ENCODE peak calls at places on chromosomes 1 and 21, in seven cellular contexts. M, F, T, U, W, P and V are unnamed samples.

GRCh38 chr1:156025873-156026272 is 5.1 kb upstream of the SSR2 start:
- DNase-seq in M (peak; percentile 37), F (no peak), T (peak; percentile 64), U (peak; percentile 36), W (no peak), P (no peak), V (peak; percentile 17)

GRCh38 chr1:160058087-160058486 is 11.9 kb downstream of the KCNJ10 start:
- DNase-seq in M (no peak), F (no peak), T (no peak), U (no peak), W (no peak), P (no peak), V (no peak)

GRCh38 chr1:210541680-210542358 is 213.1 kb downstream of the HHAT start:
- DNase-seq in M (no peak), F (no peak), T (no peak), U (peak; percentile 47), W (no peak), P (no peak), V (no peak)

GRCh38 chr1:180975551-180975950 is 47.1 kb downstream of the STX6 start:
- DNase-seq in M (no peak), F (no peak), T (no peak), U (no peak), W (no peak), P (no peak), V (no peak)

GRCh38 chr1:116495534-116495933 is 75.3 kb downstream of the CD58 start:
- DNase-seq in M (no peak), F (no peak), T (no peak), U (peak; percentile 57), W (no peak), P (peak; percentile 75), V (no peak)

GRCh38 chr21:33261635-33262034 is 4.5 kb upstream of the IL10RB start:
- DNase-seq in M (no peak), F (peak; percentile 74), T (no peak), U (peak; percentile 67), W (no peak), P (no peak), V (peak; percentile 52)

GRCh38 chr1:205515781-205516253 is 11.3 kb downstream of the CDK18 start:
- DNase-seq in M (no peak), F (no peak), T (no peak), U (no peak), W (no peak), P (no peak), V (no peak)

GRCh38 chr1:201023517-201023902 is at the start of gene KIF21B:
- DNase-seq in M (peak; percentile 90), F (peak; percentile 95), T (peak; percentile 87), U (peak; percentile 50), W (no peak), P (peak; percentile 90), V (peak; percentile 72)

GRCh38 chr1:2391034-2391384 is 345 bp downstream of the MORN1 start:
- DNase-seq in M (no peak), F (peak; percentile 20), T (no peak), U (peak; percentile 25), W (no peak), P (no peak), V (no peak)

GRCh38 chr1:35931424-35932157 is 686 bp downstream of the AGO3 start:
- DNase-seq in M (no peak), F (peak; percentile 28), T (no peak), U (peak; percentile 8), W (no peak), P (peak; percentile 62), V (peak; percentile 17)

GRCh38 chr1:30083800-30084464 is 639.5 kb downstream of the MATN1 start:
- DNase-seq in M (no peak), F (no peak), T (no peak), U (peak; percentile 89), W (peak; percentile 61), P (no peak), V (no peak)

GRCh38 chr1:211305044-211305443 is 21.6 kb upstream of the TRAF5 start:
- DNase-seq in M (peak; percentile 44), F (peak; percentile 5), T (no peak), U (peak; percentile 40), W (no peak), P (no peak), V (no peak)

GRCh38 chr1:173360478-173361063 is 116.6 kb upstream of the PRDX6 start:
- DNase-seq in M (no peak), F (no peak), T (no peak), U (no peak), W (no peak), P (no peak), V (no peak)

GRCh38 chr1:118984990-118985608 is 3.0 kb downstream of the TBX15 start:
- DNase-seq in M (no peak), F (no peak), T (no peak), U (no peak), W (no peak), P (no peak), V (no peak)

GRCh38 chr1:70420320-70420719 is 9.3 kb downstream of the CTH start:
- DNase-seq in M (no peak), F (no peak), T (no peak), U (no peak), W (no peak), P (no peak), V (no peak)

GRCh38 chr1:27602510-27603319 is 1.2 kb downstream of the AHDC1 start:
- DNase-seq in M (no peak), F (peak; percentile 24), T (no peak), U (no peak), W (no peak), P (peak; percentile 77), V (no peak)

GRCh38 chr1:30162565-30162964 is 560.8 kb downstream of the MATN1 start:
- DNase-seq in M (no peak), F (no peak), T (no peak), U (no peak), W (no peak), P (no peak), V (no peak)

GRCh38 chr1:56045477-56045876 is 533.9 kb downstream of the PLPP3 start:
- DNase-seq in M (peak; percentile 18), F (peak; percentile 53), T (no peak), U (no peak), W (no peak), P (no peak), V (no peak)

GRCh38 chr1:229803601-229804217 is 177.7 kb downstream of the URB2 start:
- DNase-seq in M (no peak), F (no peak), T (no peak), U (no peak), W (no peak), P (no peak), V (no peak)

GRCh38 chr1:200468264-200469001 is 58.6 kb upstream of the ZNF281 start:
- DNase-seq in M (no peak), F (no peak), T (no peak), U (peak; percentile 9), W (no peak), P (no peak), V (no peak)

GRCh38 chr1:202981939-202982338 is 14.9 kb upstream of the CYB5R1 start:
- DNase-seq in M (no peak), F (no peak), T (no peak), U (no peak), W (no peak), P (no peak), V (no peak)

GRCh38 chr1:83102630-83103071 is 896.3 kb downstream of the TTLL7 start:
- DNase-seq in M (peak; percentile 2), F (no peak), T (no peak), U (peak; percentile 72), W (peak; percentile 74), P (no peak), V (no peak)

GRCh38 chr1:16442273-16442672 is 1.7 kb downstream of the NECAP2 start:
- DNase-seq in M (no peak), F (peak; percentile 81), T (no peak), U (no peak), W (no peak), P (no peak), V (no peak)
- H3K4me3 ChIP-seq in M (peak overlapping the region; percentile 99), F (peak overlapping the region; percentile 33), T (no peak overlapping the region), U (no peak overlapping the region), W (peak overlapping the region; percentile 99), P (no peak overlapping the region), V (no peak overlapping the region)

GRCh38 chr1:32872189-32872898 is 1.6 kb upstream of the FNDC5 start:
- DNase-seq in M (no peak), F (peak; percentile 40), T (peak; percentile 66), U (no peak), W (no peak), P (no peak), V (peak; percentile 32)
- H3K4me3 ChIP-seq in M (no peak overlapping the region), F (no peak overlapping the region), T (no peak overlapping the region), U (no peak overlapping the region), W (no peak overlapping the region), P (no peak overlapping the region), V (no peak overlapping the region)

GRCh38 chr1:25576459-25577150 is 33.2 kb downstream of the LDLRAP1 start:
- DNase-seq in M (no peak), F (no peak), T (no peak), U (no peak), W (no peak), P (no peak), V (no peak)
- H3K4me3 ChIP-seq in M (no peak overlapping the region), F (no peak overlapping the region), T (no peak overlapping the region), U (no peak overlapping the region), W (no peak overlapping the region), P (no peak overlapping the region), V (no peak overlapping the region)

DNA sequence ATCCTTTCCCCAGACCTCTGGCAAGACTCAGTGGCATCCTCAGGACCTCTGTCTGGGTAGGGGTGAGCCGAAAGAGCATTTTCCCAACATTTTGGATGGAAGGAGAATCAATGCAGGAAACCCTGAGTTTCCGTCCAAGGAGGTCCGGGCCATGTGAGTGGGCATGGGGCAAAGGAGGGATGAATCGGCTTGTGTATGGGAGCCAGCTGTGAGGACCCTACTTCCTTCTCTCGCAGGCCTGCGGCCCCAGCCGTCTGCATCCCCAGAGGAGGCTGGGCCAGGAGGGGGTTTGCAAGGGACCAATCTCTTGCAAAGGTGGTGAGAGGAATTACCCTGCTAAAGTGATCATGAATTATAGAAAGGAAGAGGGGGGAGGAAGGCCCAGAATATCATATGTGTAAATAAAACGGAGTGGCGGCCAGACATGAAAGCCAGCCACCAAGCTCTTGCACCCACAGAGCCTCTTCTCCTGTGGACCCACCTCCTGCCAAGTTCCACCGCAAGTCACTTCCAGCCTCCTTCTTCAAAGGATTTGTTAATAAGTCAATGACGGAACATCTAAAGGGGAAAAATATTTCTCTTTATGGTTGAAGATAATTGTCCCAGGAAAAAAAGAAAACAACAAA is 48.2 kb upstream of the POU3F1 start:
- DNase-seq in M (no peak), F (no peak), T (no peak), U (no peak), W (no peak), P (no peak), V (no peak)
- H3K4me3 ChIP-seq in M (no peak overlapping the region), F (no peak overlapping the region), T (no peak overlapping the region), U (no peak overlapping the region), W (no peak overlapping the region), P (no peak overlapping the region), V (no peak overlapping the region)